ENCODE peak calls at places on chromosomes 11 and 22, in six cellular contexts. D is PC-3, H is lung, U is breast epithelium, G is HCT116, E is transverse colon. Y is an unnamed sample.

GRCh38 chr22:35380013-35380412 is 883 bp upstream of the HMOX1 start:
- DNase-seq in H (no peak), G (no peak), E (peak), U (no peak), D (no peak), Y (no peak)

GRCh38 chr11:120337133-120337895 is 1.1 kb downstream of the ARHGEF12 start:
- DNase-seq in E (peak), D (peak), H (peak), G (no peak), U (no peak), Y (no peak)

GRCh38 chr11:79110796-79111195 is 330.0 kb downstream of the TENM4 start:
- DNase-seq in D (no peak), U (no peak), H (no peak), G (no peak), E (no peak), Y (no peak)

GRCh38 chr11:40293655-40294342 is 1165.7 kb downstream of the LRRC4C start:
- DNase-seq in H (peak), E (peak), D (peak), U (peak), G (no peak), Y (peak)

GRCh38 chr11:107704432-107704831 is 7.4 kb downstream of the SLN start:
- DNase-seq in E (no peak), G (no peak), U (no peak), D (peak), H (no peak), Y (no peak)

GRCh38 chr11:49995559-49995958 is 13.2 kb upstream of the OR4C12 start:
- DNase-seq in E (no peak), D (peak), G (peak), U (no peak), H (peak), Y (no peak)

GRCh38 chr11:86067230-86068137 is 1.4 kb downstream of the PICALM start:
- DNase-seq in E (no peak), D (peak), H (no peak), G (no peak), U (no peak), Y (no peak)

GRCh38 chr11:119422505-119423416 is at the start of gene THY1:
- DNase-seq in G (no peak), E (no peak), H (no peak), U (no peak), D (no peak), Y (no peak)

GRCh38 chr11:44446341-44446712 is 119.1 kb upstream of the CD82 start:
- DNase-seq in G (no peak), U (no peak), E (no peak), D (no peak), H (no peak), Y (no peak)

GRCh38 chr11:109612481-109612880 is 190.5 kb downstream of the C11orf87 start:
- DNase-seq in H (no peak), G (no peak), D (peak), U (no peak), E (no peak), Y (no peak)

GRCh38 chr11:32751381-32751780 is 43.1 kb downstream of the CCDC73 start:
- DNase-seq in D (no peak), E (no peak), H (no peak), G (no peak), U (no peak), Y (no peak)

GRCh38 chr22:23119492-23120414 is 22.0 kb downstream of the RSPH14 start:
- DNase-seq in H (no peak), E (no peak), D (no peak), U (no peak), G (no peak), Y (no peak)

GRCh38 chr11:1352696-1353382 is 36.9 kb upstream of the BRSK2 start:
- DNase-seq in H (no peak), U (no peak), E (no peak), G (peak), D (no peak), Y (no peak)

GRCh38 chr11:111736191-111736590 is 30.0 kb downstream of the PPP2R1B start:
- DNase-seq in E (no peak), D (no peak), U (no peak), H (no peak), G (no peak), Y (no peak)

GRCh38 chr11:27353593-27354358 is 9.2 kb downstream of the CCDC34 start:
- DNase-seq in U (no peak), D (no peak), G (no peak), H (no peak), E (no peak), Y (no peak)

GRCh38 chr11:117457835-117458234 is 130.2 kb downstream of the CEP164 start:
- DNase-seq in G (no peak), H (no peak), D (no peak), U (no peak), E (no peak), Y (no peak)

GRCh38 chr22:47631571-47632102 is 869.2 kb downstream of the TBC1D22A start:
- DNase-seq in H (peak), E (no peak), D (peak), U (no peak), G (peak), Y (no peak)

GRCh38 chr11:84498016-84498415 is 1129.1 kb downstream of the DLG2 start:
- DNase-seq in E (no peak), U (no peak), G (no peak), H (no peak), D (no peak), Y (no peak)

GRCh38 chr11:126411971-126412381 is 56.5 kb downstream of the ST3GAL4 start:
- DNase-seq in G (no peak), E (no peak), U (no peak), H (no peak), D (no peak), Y (no peak)

GRCh38 chr11:69411257-69411924 is 70.1 kb upstream of the LINC01488 start:
- DNase-seq in G (no peak), H (no peak), U (no peak), D (peak), E (no peak), Y (no peak)

GRCh38 chr22:26547426-26547825 is 35.2 kb upstream of the TFIP11 start:
- DNase-seq in H (no peak), E (no peak), G (no peak), D (no peak), U (no peak), Y (peak)

GRCh38 chr11:124415356-124415923 is 9.2 kb downstream of the OR8B4 start:
- DNase-seq in D (peak), E (no peak), H (no peak), G (peak), U (no peak), Y (peak)

GRCh38 chr22:36536717-36537116 is 7.8 kb upstream of the EIF3D start:
- DNase-seq in H (no peak), G (no peak), E (no peak), D (no peak), U (no peak), Y (no peak)

GRCh38 chr11:130817608-130817944 is 98.7 kb downstream of the SNX19 start:
- DNase-seq in E (no peak), H (no peak), D (no peak), G (no peak), U (no peak), Y (no peak)

GRCh38 chr11:11229691-11230090 is 123.4 kb downstream of the CSNK2A3 start:
- DNase-seq in U (no peak), H (no peak), E (no peak), D (peak), G (no peak), Y (peak)

GRCh38 chr11:76806608-76807205 is 23.6 kb downstream of the TSKU start:
- DNase-seq in H (peak), U (no peak), E (no peak), G (no peak), D (no peak), Y (no peak)

GRCh38 chr11:63951779-63952536 is 13.2 kb downstream of the NAA40 start:
- DNase-seq in U (no peak), H (no peak), G (no peak), D (no peak), E (no peak), Y (no peak)

GRCh38 chr22:24429411-24430365 is 2.3 kb downstream of the ADORA2A start:
- DNase-seq in E (no peak), D (peak), U (no peak), H (no peak), G (no peak), Y (no peak)

GRCh38 chr11:134530826-134531225 is 118.8 kb upstream of the B3GAT1 start:
- DNase-seq in H (no peak), G (no peak), U (no peak), D (no peak), E (no peak), Y (no peak)

GRCh38 chr22:27386186-27386585 is 415.4 kb downstream of the MN1 start:
- DNase-seq in E (no peak), D (no peak), G (no peak), U (no peak), H (no peak), Y (peak)

GRCh38 chr22:17137226-17137625 is 16.1 kb upstream of the TMEM121B start:
- DNase-seq in E (no peak), U (no peak), D (no peak), H (no peak), G (no peak), Y (no peak)

GRCh38 chr11:9219115-9219514 is 46.0 kb downstream of the DENND5A start:
- DNase-seq in H (no peak), E (no peak), G (no peak), D (no peak), U (no peak), Y (no peak)

GRCh38 chr22:49693848-49694247 is 133.8 kb downstream of the BRD1 start:
- DNase-seq in U (no peak), D (no peak), E (no peak), G (no peak), H (no peak), Y (no peak)

GRCh38 chr11:76073716-76074115 is 132.6 kb downstream of the WNT11 start:
- DNase-seq in G (no peak), E (no peak), D (no peak), U (no peak), H (no peak), Y (no peak)

GRCh38 chr22:50699754-50700386 is 27.2 kb downstream of the SHANK3 start:
- DNase-seq in U (no peak), H (no peak), E (no peak), D (no peak), G (no peak), Y (no peak)

GRCh38 chr22:38266120-38266519 is 6.7 kb downstream of the TMEM184B start:
- DNase-seq in U (no peak), E (no peak), H (no peak), D (no peak), G (no peak), Y (no peak)

GRCh38 chr22:38269466-38269865 is 3.3 kb downstream of the TMEM184B start:
- DNase-seq in U (no peak), E (no peak), H (no peak), G (no peak), D (no peak), Y (no peak)

GRCh38 chr22:38270091-38270972 is 2.5 kb downstream of the TMEM184B start:
- DNase-seq in G (no peak), E (no peak), H (no peak), D (no peak), U (no peak), Y (no peak)

GRCh38 chr22:38264322-38264843 is 8.4 kb downstream of the TMEM184B start:
- DNase-seq in U (no peak), G (no peak), E (no peak), H (no peak), D (no peak), Y (no peak)

DNA sequence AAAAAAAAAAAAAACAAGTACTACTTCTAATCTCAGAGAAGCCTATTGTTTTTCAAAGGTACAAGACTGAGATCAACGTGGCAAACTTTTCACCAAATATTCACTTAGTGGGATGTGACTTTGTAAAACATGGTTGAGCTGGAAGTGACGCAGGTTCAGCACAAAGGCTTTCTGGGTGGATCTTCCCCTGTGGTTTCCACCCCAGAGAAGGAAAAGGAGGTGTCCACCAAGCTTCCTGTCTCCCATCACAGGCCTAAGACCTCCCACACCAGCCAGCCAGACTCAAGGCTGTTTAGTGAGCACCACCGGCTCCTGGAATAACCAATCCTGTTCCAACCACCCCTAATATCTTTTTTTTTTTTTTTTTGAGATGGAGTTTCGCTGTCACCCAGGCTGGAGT is 5.7 kb downstream of the TMEM184B start:
- DNase-seq in E (no peak), G (no peak), H (no peak), D (no peak), U (no peak), Y (no peak)
- H3K27ac ChIP-seq in E (peak), G (no peak), H (no peak), D (no peak), U (no peak), Y (peak)

GRCh38 chr11:70597006-70597555 is 198.8 kb downstream of the CTTN start:
- DNase-seq in U (no peak), H (no peak), E (no peak), D (no peak), G (no peak), Y (no peak)
- TF ChIP-seq CTCF in U (no peak), H (no peak), E (no peak), D (no peak), G (no peak), Y (no peak)

GRCh38 chr11:45458269-45458668 is 172.1 kb upstream of the SYT13 start:
- DNase-seq in D (no peak), U (no peak), H (no peak), E (no peak), G (no peak), Y (no peak)
- H3K27ac ChIP-seq in D (no peak), U (no peak), H (no peak), E (no peak), G (no peak), Y (no peak)

DNA sequence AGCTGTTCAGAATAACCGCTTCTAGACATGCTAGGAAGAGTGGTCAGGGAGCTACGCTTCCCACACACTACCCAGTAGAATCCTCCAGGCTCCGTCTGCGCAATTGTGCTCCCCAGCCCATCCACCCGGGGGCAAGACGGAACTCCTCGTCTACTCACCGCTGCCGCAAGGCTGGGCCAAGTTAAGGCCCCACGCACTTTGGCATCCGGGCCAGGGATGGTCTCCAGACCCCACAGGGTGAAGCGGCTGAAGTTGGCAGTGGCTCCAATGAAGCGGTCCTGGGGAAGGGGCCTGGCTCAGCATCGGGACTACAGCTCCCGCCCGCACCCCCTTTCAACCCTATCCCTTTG is 736 bp downstream of the RNASEH2C start:
- DNase-seq in G (no peak), D (peak), U (no peak), H (no peak), E (no peak), Y (peak)
- TF ChIP-seq CTCF in G (no peak), D (peak), U (no peak), H (no peak), E (no peak), Y (no peak)

GRCh38 chr11:12684821-12685220 is 10.6 kb downstream of the TEAD1 start:
- DNase-seq in D (no peak), E (peak), H (no peak), G (no peak), U (no peak), Y (no peak)
- H3K27ac ChIP-seq in D (peak), E (peak), H (peak), G (peak), U (peak), Y (peak)

DNA sequence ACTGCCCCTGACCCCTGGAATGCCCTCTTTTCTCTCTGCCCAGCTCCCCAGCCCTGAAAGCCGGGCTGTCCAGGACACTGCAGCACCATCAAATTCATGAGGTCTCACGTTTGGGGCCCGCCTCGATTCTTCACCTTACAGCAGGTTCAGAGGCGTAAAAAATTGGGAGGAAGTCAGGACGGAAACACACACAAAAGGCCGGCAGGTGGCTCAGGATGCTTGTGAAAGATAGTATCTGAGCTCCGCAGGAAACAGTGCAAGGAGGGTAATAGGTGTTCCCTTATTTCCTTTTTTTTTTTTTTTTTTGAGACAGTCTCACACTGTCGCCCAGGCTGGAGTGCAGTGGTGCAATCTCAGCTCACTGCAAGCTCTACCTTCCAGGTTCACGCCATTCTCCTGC is 4.1 kb downstream of the RFPL2 start:
- DNase-seq in G (no peak), H (peak), E (no peak), D (no peak), U (no peak), Y (no peak)
- TF ChIP-seq CTCF in G (no peak), H (no peak), E (no peak), D (no peak), U (no peak), Y (no peak)

GRCh38 chr22:38569972-38570840 is at the start of gene DMC1:
- DNase-seq in G (peak), E (peak), U (peak), H (peak), D (peak), Y (peak)
- H3K27ac ChIP-seq in G (peak), E (peak), U (peak), H (peak), D (no peak), Y (peak)